ENCODE peak calls at places on chromosome 19, in four cellular contexts. W is AG04450, M is cardiac muscle cell, U is upper lobe of right lung. R is an unnamed sample.
A peak's percentile ranks its signal among the peaks of the same experiment; 100 is the strongest.

GRCh38 chr19:1661995-1662394 is 9.6 kb upstream of the TCF3 start:
- DNase-seq in U (no peak), W (no peak), M (no peak), R (no peak)

GRCh38 chr19:34639491-34640085 is 37.4 kb downstream of the SCGB2B2 start:
- DNase-seq in W (peak; percentile 20), M (peak; percentile 58), U (no peak), R (peak; percentile 66)

GRCh38 chr19:16585808-16586476 is 13.7 kb upstream of the SLC35E1 start:
- DNase-seq in U (no peak), W (no peak), M (no peak), R (peak; percentile 68)

GRCh38 chr19:33740811-33741396 is 55.8 kb upstream of the KCTD15 start:
- DNase-seq in W (no peak), M (peak; percentile 88), U (peak; percentile 46), R (peak; percentile 4)

GRCh38 chr19:21841784-21842097 is 5.8 kb upstream of the ZNF43 start:
- DNase-seq in W (no peak), M (no peak), U (no peak), R (no peak)

GRCh38 chr19:13152854-13153626 is 2.8 kb downstream of the IER2 start:
- DNase-seq in U (peak; percentile 96), M (peak; percentile 93), W (peak; percentile 89), R (peak; percentile 96)

GRCh38 chr19:18507021-18507726 is 14.7 kb downstream of the ELL start:
- DNase-seq in W (no peak), U (no peak), M (no peak), R (peak; percentile 51)

GRCh38 chr19:31500921-31501320 is 151.7 kb upstream of the TSHZ3 start:
- DNase-seq in M (no peak), U (no peak), W (no peak), R (no peak)

GRCh38 chr19:32407004-32407992 is 1.7 kb downstream of the DPY19L3 start:
- DNase-seq in U (peak; percentile 80), M (no peak), W (no peak), R (no peak)

GRCh38 chr19:43798546-43799409 is 3.5 kb downstream of the LYPD5 start:
- DNase-seq in U (peak; percentile 78), W (no peak), M (peak; percentile 7), R (peak; percentile 81)

GRCh38 chr19:13441810-13442512 is 64.3 kb downstream of the CACNA1A start:
- DNase-seq in U (no peak), M (peak; percentile 90), W (peak; percentile 11), R (peak; percentile 21)

GRCh38 chr19:31783592-31783991 is 434.4 kb upstream of the TSHZ3 start:
- DNase-seq in W (no peak), M (no peak), U (no peak), R (no peak)

GRCh38 chr19:10412257-10412977 is 7.9 kb upstream of the PDE4A start:
- DNase-seq in M (no peak), W (no peak), U (no peak), R (peak; percentile 66)
- H3K4me3 ChIP-seq in M (no peak overlapping the region), W (no peak overlapping the region), U (no peak overlapping the region), R (no peak overlapping the region)

GRCh38 chr19:49514151-49514550 is 1.7 kb downstream of the FCGRT start:
- DNase-seq in W (no peak), M (no peak), U (peak; percentile 70), R (no peak)
- H3K27ac ChIP-seq in W (no peak overlapping the region), M (no peak overlapping the region), U (peak overlapping the region; percentile 91), R (no peak overlapping the region)

DNA sequence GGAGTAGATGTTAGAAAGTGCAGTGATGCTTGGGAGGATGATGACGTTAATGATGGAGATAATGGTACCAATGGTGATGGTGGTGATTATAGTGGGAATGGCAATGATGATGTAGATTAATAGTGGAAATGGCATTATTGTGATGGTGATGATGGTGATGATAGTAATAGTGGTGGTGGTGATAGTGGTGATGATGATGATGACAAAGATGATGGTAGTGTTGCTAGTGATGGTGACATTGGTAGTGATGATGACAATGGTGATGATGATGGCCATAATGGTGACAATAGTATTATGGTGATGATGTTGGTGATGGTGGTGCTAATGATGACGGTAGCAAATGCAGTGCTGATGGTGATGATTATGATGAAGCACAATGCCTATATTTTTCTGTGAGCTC is 7.6 kb downstream of the CEACAM18 start:
- DNase-seq in W (no peak), M (no peak), U (no peak), R (no peak)
- H3K27me3 ChIP-seq in W (no peaks in the 10 kb centered on the region), M (no peaks in the 10 kb centered on the region), U (peaks cover 4% of the 10 kb centered on the region), R (no peaks in the 10 kb centered on the region)

GRCh38 chr19:35666251-35666913 is at the start of gene UPK1A:
- DNase-seq in M (no peak), U (no peak), W (no peak), R (no peak)
- H3K4me3 ChIP-seq in M (no peak within 1 kb of the TSS), U (no peak within 1 kb of the TSS), W (no peak within 1 kb of the TSS), R (no peak within 1 kb of the TSS)

GRCh38 chr19:44848805-44849457 is 2.8 kb downstream of the NECTIN2 start:
- DNase-seq in W (no peak), M (peak; percentile 26), U (no peak), R (no peak)
- H3K27ac ChIP-seq in W (peak overlapping the region; percentile 61), M (peak overlapping the region; percentile 99), U (peak overlapping the region; percentile 95), R (no peak overlapping the region)

GRCh38 chr19:30338066-30338465 is 34.1 kb upstream of the ZNF536 start:
- DNase-seq in W (no peak), U (no peak), M (no peak), R (no peak)
- H3K27me3 ChIP-seq in W (no peaks in the 10 kb centered on the region), U (no peaks in the 10 kb centered on the region), M (peaks cover 7% of the 10 kb centered on the region), R (no peaks in the 10 kb centered on the region)

DNA sequence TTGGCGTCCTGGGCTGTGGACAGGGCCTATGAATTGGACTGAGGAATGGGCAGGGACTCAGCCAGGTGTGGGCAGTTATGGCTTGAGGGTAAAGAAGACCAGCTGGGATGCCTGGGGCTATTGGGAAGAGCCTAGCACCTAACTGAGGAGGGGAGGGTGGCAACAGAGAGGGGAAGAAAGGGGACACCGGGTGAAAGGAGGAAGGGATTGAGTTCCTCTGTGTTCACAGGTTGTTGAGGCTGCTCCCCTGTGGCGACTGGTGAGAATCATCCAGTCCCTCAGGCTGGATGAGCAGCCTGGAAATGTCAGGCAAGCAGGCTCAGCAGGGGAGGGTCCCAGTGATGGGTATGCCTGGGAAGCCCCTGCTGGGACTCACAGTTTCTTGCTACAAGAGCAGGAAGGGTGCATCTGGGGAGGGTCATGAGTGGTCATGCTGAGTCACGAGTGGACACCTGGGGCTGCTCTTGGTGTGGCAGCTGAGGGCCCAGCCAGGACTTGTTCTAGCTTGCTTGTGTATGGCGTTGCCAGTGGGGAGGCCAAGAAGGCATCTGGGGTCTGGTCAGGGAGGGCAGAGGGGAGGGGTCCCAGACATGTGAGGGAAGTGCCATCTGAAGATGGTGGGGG is 1.4 kb downstream of the ZNF324 start:
- DNase-seq in M (no peak), U (no peak), W (no peak), R (no peak)
- H3K4me3 ChIP-seq in M (no peak overlapping the region), U (no peak overlapping the region), W (peak overlapping the region; percentile 35), R (peak overlapping the region; percentile 9)

DNA sequence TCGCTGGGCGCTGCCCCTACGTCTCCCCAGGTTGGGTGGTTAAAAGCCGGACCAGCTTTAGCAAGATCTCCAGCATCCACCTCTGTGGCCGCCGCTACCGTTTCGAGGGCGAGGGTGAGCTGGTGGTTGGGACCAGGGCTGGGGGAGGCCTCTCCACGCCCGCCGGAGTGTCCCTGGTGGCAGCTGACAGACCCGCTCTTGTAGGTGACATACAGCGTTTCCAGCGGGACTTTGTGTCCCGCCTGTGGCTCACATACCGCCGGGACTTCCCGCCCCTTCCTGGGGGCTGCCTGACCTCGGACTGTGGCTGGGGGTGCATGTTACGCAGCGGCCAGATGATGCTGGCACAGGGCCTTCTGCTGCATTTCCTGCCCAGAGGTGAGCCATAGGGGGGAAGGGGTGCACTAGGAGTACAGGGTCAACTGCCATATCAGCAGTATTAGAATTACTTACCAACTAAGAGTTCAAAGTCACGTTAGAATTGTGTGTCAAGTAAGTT is 1.1 kb downstream of the ATG4D start:
- DNase-seq in W (no peak), M (no peak), U (no peak), R (peak; percentile 12)
- H3K27ac ChIP-seq in W (no peak overlapping the region), M (no peak overlapping the region), U (peak overlapping the region; percentile 91), R (peak overlapping the region; percentile 86)

DNA sequence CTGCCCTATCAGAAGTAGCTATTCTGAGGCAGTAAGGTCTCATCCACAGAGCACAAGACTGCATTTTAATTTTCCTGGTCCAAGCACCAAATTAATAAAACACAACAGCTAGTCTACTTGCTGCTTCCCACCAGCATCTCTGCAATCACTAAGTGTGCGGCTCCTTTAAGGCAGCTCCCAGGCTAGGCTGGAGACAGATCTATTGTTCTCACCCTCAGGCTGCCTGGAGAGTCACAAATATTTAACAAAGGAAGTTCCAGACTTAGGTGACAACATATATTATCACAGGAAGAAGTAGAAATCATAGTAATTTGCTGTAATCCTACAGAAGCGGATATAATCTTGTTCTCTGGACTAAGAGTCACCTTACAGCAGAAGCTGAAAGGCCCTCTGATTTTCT is 2.2 kb upstream of the EID2 start:
- DNase-seq in W (no peak), U (no peak), M (no peak), R (no peak)
- H3K27me3 ChIP-seq in W (peaks cover 10% of the 10 kb centered on the region), U (no peaks in the 10 kb centered on the region), M (no peaks in the 10 kb centered on the region), R (no peaks in the 10 kb centered on the region)

GRCh38 chr19:42086770-42087550 is 11.0 kb downstream of the ZNF574 start:
- DNase-seq in W (no peak), M (no peak), U (no peak), R (no peak)

GRCh38 chr19:42089191-42089750 is 13.3 kb downstream of the ZNF574 start:
- DNase-seq in U (no peak), M (no peak), W (no peak), R (no peak)

GRCh38 chr19:42090687-42091086 is 14.7 kb downstream of the ZNF574 start:
- DNase-seq in M (no peak), U (no peak), W (no peak), R (no peak)

GRCh38 chr19:42089772-42090171 is 13.8 kb downstream of the ZNF574 start:
- DNase-seq in W (no peak), M (no peak), U (no peak), R (no peak)

DNA sequence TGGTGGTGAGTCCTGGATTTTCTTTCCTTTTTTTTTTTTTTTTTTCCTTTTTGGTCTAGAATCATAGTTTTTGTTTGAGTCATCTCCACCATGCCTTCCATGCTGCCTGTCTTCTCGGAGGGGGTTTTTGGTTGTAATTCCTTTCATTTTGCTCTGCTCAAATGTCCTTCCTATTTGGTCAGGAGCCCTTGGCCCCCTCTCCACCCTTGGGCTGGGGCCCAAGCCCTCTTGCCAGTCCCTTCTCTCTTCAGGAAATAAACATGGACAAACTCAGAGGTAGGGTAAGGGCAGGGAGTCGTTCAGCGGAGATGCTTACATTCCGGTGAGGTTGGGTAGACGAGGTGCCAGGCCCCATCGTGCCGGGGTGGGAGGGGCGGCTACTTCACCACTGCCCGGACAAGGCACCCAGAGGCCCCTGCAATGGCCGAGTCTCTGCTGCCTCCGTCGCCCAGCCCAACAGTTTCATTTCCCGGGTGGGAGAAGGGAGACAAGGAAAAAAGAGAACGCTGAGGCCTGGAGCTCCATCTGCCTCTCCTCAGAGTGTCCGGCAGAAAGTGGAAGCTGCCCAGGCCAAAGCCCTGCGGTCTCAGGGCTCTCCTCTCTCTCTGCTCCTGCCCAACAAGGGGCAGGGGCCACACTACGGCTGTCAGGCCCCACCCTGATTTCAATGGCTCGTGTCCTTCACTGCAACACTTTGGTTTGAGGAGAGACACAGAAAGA is 12.7 kb downstream of the ZNF574 start:
- DNase-seq in W (peak; percentile 38), M (no peak), U (no peak), R (no peak)
- H3K4me3 ChIP-seq in W (peak overlapping the region; percentile 23), M (no peak overlapping the region), U (no peak overlapping the region), R (no peak overlapping the region)

R was measured in CD4-positive, alpha-beta memory T cell.